ENCODE peak calls at places on chromosomes 1 and 21, in seven cellular contexts. Z is upper lobe of right lung, L is Peyer's patch, H is ovary, F is heart left ventricle, G is HCT116, A is dorsolateral prefrontal cortex. Y is an unnamed sample.

GRCh38 chr1:88726697-88727096 is 42.6 kb downstream of the PKN2 start:
- DNase-seq in Z (no peak), L (no peak), H (no peak), F (no peak), G (no peak), A (no peak), Y (no peak)

GRCh38 chr1:101915597-101915996 is 81.1 kb downstream of the OLFM3 start:
- DNase-seq in Z (no peak), L (no peak), H (no peak), F (no peak), G (no peak), A (no peak), Y (no peak)

GRCh38 chr1:227729144-227729880 is 5.8 kb downstream of the JMJD4 start:
- DNase-seq in Z (no peak), L (no peak), H (no peak), F (peak), G (no peak), A (no peak), Y (peak)

GRCh38 chr1:56506951-56507437 is 72.4 kb downstream of the PLPP3 start:
- DNase-seq in Z (no peak), L (no peak), H (no peak), F (no peak), G (no peak), A (no peak), Y (no peak)

GRCh38 chr1:240500681-240501080 is 111.3 kb downstream of the GREM2 start:
- DNase-seq in Z (no peak), L (no peak), H (no peak), F (no peak), G (no peak), A (no peak), Y (no peak)

GRCh38 chr1:167950569-167950968 is 13.7 kb upstream of the MPC2 start:
- DNase-seq in Z (no peak), L (no peak), H (no peak), F (no peak), G (no peak), A (no peak), Y (no peak)

GRCh38 chr1:23393706-23394105 is 24.1 kb upstream of the ZNF436 start:
- DNase-seq in Z (no peak), L (no peak), H (peak), F (no peak), G (no peak), A (no peak), Y (peak)

GRCh38 chr1:230502996-230503395 is 76.9 kb upstream of the PGBD5 start:
- DNase-seq in Z (no peak), L (no peak), H (no peak), F (no peak), G (no peak), A (no peak), Y (no peak)

GRCh38 chr21:39006653-39007417 is 176.4 kb downstream of the PSMG1 start:
- DNase-seq in Z (peak), L (no peak), H (peak), F (peak), G (no peak), A (no peak), Y (no peak)

GRCh38 chr1:182259229-182259872 is 132.2 kb downstream of the GLUL start:
- DNase-seq in Z (peak), L (peak), H (peak), F (peak), G (no peak), A (peak), Y (peak)

GRCh38 chr1:109640285-109640865 is 15.5 kb upstream of the GSTM4 start:
- DNase-seq in Z (peak), L (peak), H (peak), F (peak), G (no peak), A (peak), Y (peak)

GRCh38 chr1:192506741-192507155 is 68.8 kb upstream of the RGS1 start:
- DNase-seq in Z (no peak), L (no peak), H (no peak), F (no peak), G (peak), A (no peak), Y (no peak)
- TF ChIP-seq CTCF in Z (peak), L (peak), H (no peak), F (peak), G (peak), A (peak), Y (no peak)

GRCh38 chr1:12173631-12174121 is 6.9 kb downstream of the TNFRSF1B start:
- DNase-seq in Z (no peak), L (peak), H (no peak), F (peak), G (no peak), A (no peak), Y (no peak)
- H3K4me3 ChIP-seq in Z (no peak), L (no peak), H (no peak), F (no peak), G (no peak), A (no peak), Y (no peak)

GRCh38 chr1:65992160-65993046 is 199.7 kb downstream of the PDE4B start:
- DNase-seq in Z (no peak), L (no peak), H (no peak), F (no peak), G (no peak), A (peak), Y (no peak)

GRCh38 chr1:65995326-65995725 is 202.6 kb downstream of the PDE4B start:
- DNase-seq in Z (no peak), L (no peak), H (no peak), F (no peak), G (no peak), A (no peak), Y (no peak)

GRCh38 chr1:65994223-65994622 is 201.5 kb downstream of the PDE4B start:
- DNase-seq in Z (no peak), L (no peak), H (no peak), F (no peak), G (no peak), A (no peak), Y (no peak)

GRCh38 chr1:65991694-65992093 is 199.0 kb downstream of the PDE4B start:
- DNase-seq in Z (no peak), L (no peak), H (no peak), F (no peak), G (no peak), A (no peak), Y (no peak)

DNA sequence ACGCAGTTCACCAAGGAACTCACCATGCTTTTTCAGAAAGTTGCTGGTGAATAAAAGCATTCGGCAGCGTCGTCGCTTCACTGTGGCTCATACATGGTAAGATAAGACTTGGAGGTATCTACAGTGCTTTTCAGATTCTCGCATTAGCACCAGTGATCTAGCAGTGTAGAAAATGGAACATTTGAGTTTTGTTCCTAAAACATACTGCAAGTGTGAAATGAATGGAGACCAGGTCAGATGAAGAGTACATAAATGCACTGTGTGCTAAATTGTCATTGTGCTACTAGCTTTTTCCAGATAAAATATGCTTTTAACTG is 200.3 kb downstream of the PDE4B start:
- DNase-seq in Z (no peak), L (no peak), H (no peak), F (no peak), G (no peak), A (no peak), Y (no peak)
- H3K27ac ChIP-seq in Z (no peak), L (no peak), H (no peak), F (no peak), G (no peak), A (peak), Y (no peak)

DNA sequence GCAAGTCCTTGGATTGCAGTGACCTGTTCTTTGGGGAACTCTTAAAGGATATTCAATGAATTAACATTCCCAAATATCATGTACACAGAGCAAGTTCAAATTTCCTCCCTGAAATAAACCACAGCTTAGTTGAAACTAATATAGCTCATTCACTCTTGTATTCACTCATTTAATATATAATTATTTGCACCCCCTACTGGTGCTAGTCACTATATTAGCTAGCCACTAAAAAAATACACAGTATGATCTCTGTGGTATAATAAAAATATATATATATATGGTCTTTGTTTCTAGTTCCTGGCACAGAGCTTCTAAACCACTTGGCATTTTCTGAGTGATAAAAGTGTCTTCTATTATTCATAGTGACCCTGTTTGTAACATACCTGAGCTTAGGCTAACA is 177.3 kb upstream of the LYPLAL1 start:
- DNase-seq in Z (no peak), L (no peak), H (no peak), F (no peak), G (no peak), A (no peak), Y (no peak)
- TF ChIP-seq CTCF in Z (peak), L (no peak), H (no peak), F (no peak), G (no peak), A (no peak), Y (no peak)

GRCh38 chr1:244048566-244049141 is 2.4 kb upstream of the ZBTB18 start:
- DNase-seq in Z (peak), L (peak), H (no peak), F (no peak), G (no peak), A (no peak), Y (no peak)
- H3K4me3 ChIP-seq in Z (peak), L (peak), H (peak), F (peak), G (peak), A (peak), Y (peak)

GRCh38 chr1:181081399-181081798 is 7.1 kb upstream of the IER5 start:
- DNase-seq in Z (no peak), L (no peak), H (no peak), F (no peak), G (no peak), A (no peak), Y (no peak)

GRCh38 chr1:181079382-181079781 is 9.1 kb upstream of the IER5 start:
- DNase-seq in Z (no peak), L (no peak), H (no peak), F (no peak), G (no peak), A (no peak), Y (no peak)

GRCh38 chr1:181077576-181078242 is 10.8 kb upstream of the IER5 start:
- DNase-seq in Z (no peak), L (no peak), H (no peak), F (no peak), G (no peak), A (no peak), Y (no peak)

GRCh38 chr1:181079920-181080319 is 8.6 kb upstream of the IER5 start:
- DNase-seq in Z (no peak), L (no peak), H (no peak), F (no peak), G (no peak), A (no peak), Y (no peak)

DNA sequence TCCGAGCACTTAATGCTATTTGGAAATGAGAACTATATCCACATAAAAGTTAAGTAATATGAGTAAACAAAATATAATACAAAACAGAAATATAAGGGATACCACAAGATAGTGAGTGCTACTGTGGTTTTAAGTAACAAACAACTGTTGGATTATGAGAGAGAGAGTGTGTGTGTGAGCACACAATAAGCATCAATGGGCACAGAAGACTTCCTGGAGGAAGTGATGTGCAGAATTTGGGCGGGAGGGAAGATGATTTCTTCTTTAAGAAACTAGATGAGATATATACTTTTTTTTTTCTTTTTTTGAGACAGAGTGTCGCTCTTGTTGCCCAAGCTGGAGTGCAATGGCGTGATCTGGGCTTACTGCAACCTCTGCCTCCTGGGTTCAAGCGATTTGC is 8.0 kb upstream of the IER5 start:
- DNase-seq in Z (no peak), L (no peak), H (no peak), F (no peak), G (no peak), A (no peak), Y (no peak)
- H3K27ac ChIP-seq in Z (no peak), L (no peak), H (no peak), F (no peak), G (no peak), A (no peak), Y (no peak)

DNA sequence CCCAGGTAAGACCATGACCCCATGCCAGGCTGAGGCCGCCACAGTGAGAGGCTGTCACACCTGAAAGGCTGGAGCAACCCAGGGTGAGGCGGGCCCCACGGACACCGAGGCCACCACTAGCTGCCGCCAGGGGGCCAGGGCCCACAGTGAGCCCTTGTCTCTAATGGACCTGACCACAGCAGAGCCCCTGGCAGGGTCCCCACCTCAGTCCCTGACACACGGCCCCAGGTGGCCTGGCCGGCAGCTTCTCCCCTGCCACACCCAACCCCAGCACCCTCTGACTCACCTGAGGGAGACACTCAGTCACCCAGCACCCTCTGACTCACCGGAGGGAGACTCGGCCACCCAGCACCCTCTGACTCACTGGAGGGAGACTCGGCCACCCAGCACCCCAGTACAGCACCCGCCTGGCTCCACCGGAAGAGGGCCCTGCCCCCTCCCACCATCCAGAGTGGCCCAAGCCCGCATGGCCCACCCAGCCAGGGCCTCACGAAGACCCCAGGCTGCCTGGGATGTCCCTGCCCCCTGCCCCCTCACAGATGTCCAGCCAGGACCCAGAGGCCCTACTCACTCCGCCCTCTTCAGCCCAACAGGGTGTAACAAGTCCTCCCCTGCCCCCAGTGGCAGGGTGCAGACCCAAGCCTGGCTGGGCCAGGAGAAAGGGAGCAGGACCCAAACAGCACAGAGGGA is 4.4 kb downstream of the DVL1 start:
- DNase-seq in Z (no peak), L (no peak), H (no peak), F (no peak), G (peak), A (no peak), Y (no peak)
- TF ChIP-seq CTCF in Z (peak), L (peak), H (no peak), F (peak), G (peak), A (no peak), Y (no peak)

DNA sequence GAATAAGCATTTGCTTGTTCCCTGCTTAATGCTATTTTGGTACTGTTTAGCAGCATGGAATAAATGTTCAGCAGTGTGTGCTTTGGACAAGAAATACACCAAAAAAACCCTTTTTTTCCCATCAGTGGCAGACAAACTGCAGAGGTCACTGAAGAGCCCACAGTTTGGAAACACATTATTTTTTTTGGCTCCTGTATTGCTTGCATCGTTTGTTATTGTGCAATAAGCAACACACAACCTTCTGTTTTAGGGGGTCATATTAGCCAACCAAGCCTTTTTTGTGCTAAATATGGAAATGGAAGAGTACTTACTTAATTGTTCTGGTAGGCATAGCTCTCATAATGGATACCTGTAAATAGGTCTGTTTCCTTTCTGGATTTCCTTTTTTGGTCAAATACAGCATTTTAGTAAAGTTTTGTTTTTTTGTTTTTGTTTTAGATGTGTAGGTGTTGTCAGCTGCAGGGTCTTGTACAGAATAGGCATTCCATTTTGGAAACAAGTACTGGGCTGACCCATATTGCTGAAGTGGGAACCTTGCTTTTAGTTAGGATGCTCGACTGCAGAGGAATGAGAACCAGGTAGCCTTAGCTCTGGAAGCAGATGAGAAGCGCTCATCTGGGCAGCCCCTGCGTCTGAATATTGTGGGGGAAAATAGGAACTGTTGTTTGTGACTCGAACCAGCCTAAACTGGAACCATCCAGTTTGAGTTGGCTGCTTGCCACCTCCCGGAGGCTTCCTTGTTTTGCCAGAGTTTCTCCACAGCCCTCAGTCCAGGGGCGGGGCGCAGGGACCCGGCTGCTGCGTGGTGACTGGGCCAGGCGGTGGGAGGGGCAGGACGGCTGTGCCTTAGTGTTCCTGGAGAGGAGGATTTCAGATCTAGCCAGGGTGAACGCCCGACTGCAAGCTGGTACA is 38.5 kb downstream of the SPEN start:
- DNase-seq in Z (peak), L (peak), H (peak), F (peak), G (peak), A (peak), Y (peak)
- H3K4me3 ChIP-seq in Z (peak), L (peak), H (peak), F (peak), G (peak), A (peak), Y (no peak)

DNA sequence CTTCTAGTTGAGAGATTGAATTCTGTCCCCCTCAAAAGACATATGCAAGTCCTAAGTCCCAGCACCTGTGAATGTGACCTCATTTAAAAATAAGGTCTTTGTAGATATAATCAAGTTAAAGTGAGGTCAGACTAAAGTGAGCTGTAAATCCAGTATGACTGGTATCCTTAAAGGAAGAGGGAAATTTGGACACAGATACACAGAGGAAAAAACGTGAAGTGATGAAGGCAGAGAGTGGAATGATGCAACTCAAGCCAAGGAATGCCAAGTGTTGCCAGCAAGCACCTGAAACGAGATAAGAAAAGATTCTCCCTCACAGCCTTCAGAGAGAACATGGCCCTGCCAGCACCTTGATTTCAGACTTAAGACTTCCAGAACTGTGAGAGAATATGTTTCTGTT is 444.7 kb upstream of the VAMP3 start:
- DNase-seq in Z (no peak), L (no peak), H (no peak), F (no peak), G (no peak), A (no peak), Y (no peak)
- H3K27ac ChIP-seq in Z (no peak), L (no peak), H (no peak), F (no peak), G (no peak), A (no peak), Y (no peak)

DNA sequence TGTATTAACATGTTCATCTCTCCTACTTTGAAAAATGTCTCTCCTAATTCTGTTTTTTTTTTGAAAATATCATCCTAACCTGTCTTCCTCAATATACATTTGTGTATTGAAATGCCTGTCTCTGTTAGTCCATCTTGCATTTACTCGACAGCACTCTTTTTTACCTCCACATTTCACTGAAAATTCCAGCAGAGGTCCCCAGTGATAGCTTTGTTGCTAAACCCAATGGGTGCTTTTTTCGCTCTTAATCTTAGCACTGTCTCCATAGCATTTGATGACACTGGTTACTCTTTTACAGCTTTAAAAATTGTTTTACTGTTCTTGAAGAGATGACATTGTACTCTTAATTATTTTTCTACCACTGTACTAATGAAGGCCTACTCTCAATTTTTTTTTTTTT is 10.8 kb downstream of the OSBPL9 start:
- DNase-seq in Z (no peak), L (no peak), H (no peak), F (no peak), G (no peak), A (no peak), Y (no peak)
- TF ChIP-seq CTCF in Z (peak), L (peak), H (peak), F (peak), G (peak), A (peak), Y (no peak)